ENCODE peak calls at places on chromosomes 4 and X, in eight cellular contexts. Z, P, A, W, H, U, N and M are unnamed samples.

GRCh38 chrX:25524150-25524549 is 508.4 kb upstream of the ARX start:
- DNase-seq in N (no peak), A (peak), U (no peak), P (no peak), H (no peak), Z (no peak), W (no peak), M (no peak)

GRCh38 chr4:3736290-3736689 is 29.9 kb upstream of the ADRA2C start:
- DNase-seq in P (no peak), N (no peak), U (no peak), Z (no peak), A (no peak), H (no peak), W (no peak), M (no peak)

GRCh38 chr4:125388653-125389052 is 73.9 kb downstream of the FAT4 start:
- DNase-seq in A (no peak), N (peak), Z (no peak), H (no peak), P (no peak), W (no peak), U (no peak), M (peak)

GRCh38 chr4:102316585-102316984 is 28.7 kb downstream of the SLC39A8 start:
- DNase-seq in W (no peak), U (no peak), Z (no peak), H (no peak), N (no peak), A (no peak), P (no peak), M (no peak)

GRCh38 chr4:32789026-32789608 is 2068.9 kb downstream of the PCDH7 start:
- DNase-seq in P (no peak), Z (no peak), U (no peak), H (no peak), A (no peak), N (no peak), W (no peak), M (no peak)

GRCh38 chr4:20151436-20151835 is 100.3 kb upstream of the SLIT2 start:
- DNase-seq in P (no peak), N (no peak), Z (no peak), A (no peak), W (no peak), H (no peak), U (no peak), M (no peak)

GRCh38 chrX:112759512-112759911 is 79.8 kb upstream of the LHFPL1 start:
- DNase-seq in Z (no peak), H (no peak), N (no peak), P (no peak), U (no peak), A (no peak), W (no peak), M (no peak)

GRCh38 chr4:36399762-36400353 is 118.4 kb downstream of the DTHD1 start:
- DNase-seq in W (peak), H (no peak), A (no peak), N (no peak), P (peak), U (no peak), Z (no peak), M (no peak)

GRCh38 chr4:19961092-19961491 is 290.6 kb upstream of the SLIT2 start:
- DNase-seq in H (peak), W (no peak), A (no peak), N (no peak), U (no peak), Z (no peak), P (no peak), M (peak)

GRCh38 chrX:39627257-39627656 is 470.5 kb downstream of the BCOR start:
- DNase-seq in N (no peak), H (no peak), W (no peak), P (no peak), U (no peak), A (no peak), Z (no peak), M (no peak)

GRCh38 chrX:39626749-39627148 is 471.0 kb downstream of the BCOR start:
- DNase-seq in Z (no peak), W (no peak), U (no peak), P (no peak), H (no peak), A (no peak), N (no peak), M (no peak)

GRCh38 chrX:39625810-39626209 is 471.9 kb downstream of the BCOR start:
- DNase-seq in H (no peak), A (no peak), N (no peak), U (no peak), W (no peak), P (no peak), Z (no peak), M (no peak)

GRCh38 chrX:39619182-39620009 is 478.4 kb downstream of the BCOR start:
- DNase-seq in U (no peak), A (no peak), N (no peak), H (no peak), Z (no peak), W (no peak), P (no peak), M (no peak)

GRCh38 chrX:39624166-39624565 is 473.6 kb downstream of the BCOR start:
- DNase-seq in P (no peak), Z (no peak), N (no peak), U (no peak), W (no peak), H (no peak), A (no peak), M (no peak)
- TF ChIP-seq CTCF in P (no peak), Z (no peak), N (no peak), U (no peak), W (no peak), H (no peak), A (no peak), M (no peak)

GRCh38 chrX:22134681-22135080 is 102.6 kb downstream of the PHEX start:
- DNase-seq in A (peak), P (no peak), N (no peak), U (no peak), W (no peak), Z (no peak), H (peak), M (no peak)

GRCh38 chrX:22135171-22135711 is 103.1 kb downstream of the PHEX start:
- DNase-seq in U (no peak), N (peak), W (peak), A (no peak), H (no peak), Z (no peak), P (no peak), M (no peak)

GRCh38 chrX:22136711-22137110 is 104.6 kb downstream of the PHEX start:
- DNase-seq in P (no peak), U (no peak), W (no peak), Z (no peak), N (no peak), A (no peak), H (no peak), M (no peak)

GRCh38 chrX:22141061-22141460 is 108.9 kb downstream of the PHEX start:
- DNase-seq in U (no peak), N (no peak), H (no peak), A (no peak), Z (no peak), W (no peak), P (no peak), M (no peak)

GRCh38 chrX:22135994-22136684 is 104.0 kb downstream of the PHEX start:
- DNase-seq in Z (no peak), A (peak), P (no peak), H (peak), W (peak), U (no peak), N (no peak), M (no peak)
- TF ChIP-seq CTCF in Z (peak), A (peak), P (peak), H (peak), W (peak), U (peak), N (peak), M (peak)

GRCh38 chrX:63421411-63421810 is 70.3 kb upstream of the SPIN4 start:
- DNase-seq in P (no peak), N (no peak), H (no peak), W (no peak), A (no peak), U (no peak), Z (no peak), M (no peak)
- TF ChIP-seq CTCF in P (no peak), N (peak), H (peak), W (no peak), A (no peak), U (peak), Z (no peak), M (no peak)

DNA sequence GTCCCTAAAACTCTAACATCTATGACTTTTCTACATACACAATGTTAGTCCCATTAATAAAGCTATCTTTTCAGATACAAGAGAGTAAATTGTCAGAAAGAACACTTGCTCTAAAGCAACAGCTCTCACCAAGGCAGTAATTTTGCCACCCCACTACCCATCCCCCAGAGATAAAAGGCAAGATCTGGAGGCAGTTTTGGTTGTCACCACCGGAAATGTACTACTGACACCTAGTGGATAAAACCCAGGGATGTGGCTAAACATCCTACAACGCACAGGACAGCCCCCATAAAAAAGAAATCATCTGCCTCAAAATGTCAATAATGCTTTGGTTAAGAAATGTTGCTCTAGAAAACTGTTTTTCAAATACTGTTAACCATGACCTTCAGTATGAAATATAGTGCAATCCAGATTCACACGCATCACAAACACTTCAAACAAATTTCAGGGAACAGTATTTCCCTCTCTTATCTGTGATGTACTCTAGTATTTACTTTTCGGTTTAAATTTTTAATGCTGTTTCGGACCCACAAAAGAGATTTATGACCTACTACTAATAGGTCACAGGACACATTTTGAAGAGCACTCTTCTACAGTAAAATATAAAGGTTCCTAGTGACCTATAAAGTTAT is 5.1 kb downstream of the FBXL5 start:
- DNase-seq in U (no peak), H (peak), P (peak), W (peak), Z (no peak), A (peak), N (no peak), M (no peak)
- TF ChIP-seq CTCF in U (peak), H (peak), P (peak), W (peak), Z (peak), A (peak), N (peak), M (peak)

DNA sequence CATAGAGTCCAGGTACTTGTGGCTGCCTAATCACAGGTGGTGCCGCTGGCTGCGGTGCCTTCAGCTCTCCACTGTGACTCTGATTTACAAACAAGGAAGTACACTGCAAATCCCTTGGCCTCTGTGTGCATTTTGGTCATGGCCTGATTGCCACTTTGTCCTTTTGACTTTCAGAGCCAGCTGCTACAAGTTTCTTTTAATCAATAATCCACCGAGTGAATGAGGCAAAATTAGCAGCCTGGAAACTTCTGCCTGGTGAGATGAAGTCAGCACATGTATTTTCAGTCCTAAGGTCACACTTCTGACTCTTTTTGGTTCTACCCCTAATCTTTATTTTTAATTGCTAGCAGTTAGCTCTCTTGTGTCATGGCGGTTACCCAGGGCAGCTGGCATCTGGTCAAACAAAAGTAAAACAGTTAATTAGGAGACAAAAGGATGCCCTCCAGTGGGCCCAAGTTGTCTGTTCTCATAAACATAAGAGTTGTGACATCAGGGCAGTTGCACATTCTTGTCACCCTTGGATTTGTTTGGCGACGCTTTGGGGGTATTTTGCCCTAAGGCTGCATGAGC is 62.3 kb upstream of the LNX1 start:
- DNase-seq in W (no peak), H (no peak), U (no peak), Z (no peak), A (no peak), N (no peak), P (no peak), M (no peak)
- TF ChIP-seq CTCF in W (no peak), H (no peak), U (peak), Z (no peak), A (no peak), N (no peak), P (no peak), M (no peak)

DNA sequence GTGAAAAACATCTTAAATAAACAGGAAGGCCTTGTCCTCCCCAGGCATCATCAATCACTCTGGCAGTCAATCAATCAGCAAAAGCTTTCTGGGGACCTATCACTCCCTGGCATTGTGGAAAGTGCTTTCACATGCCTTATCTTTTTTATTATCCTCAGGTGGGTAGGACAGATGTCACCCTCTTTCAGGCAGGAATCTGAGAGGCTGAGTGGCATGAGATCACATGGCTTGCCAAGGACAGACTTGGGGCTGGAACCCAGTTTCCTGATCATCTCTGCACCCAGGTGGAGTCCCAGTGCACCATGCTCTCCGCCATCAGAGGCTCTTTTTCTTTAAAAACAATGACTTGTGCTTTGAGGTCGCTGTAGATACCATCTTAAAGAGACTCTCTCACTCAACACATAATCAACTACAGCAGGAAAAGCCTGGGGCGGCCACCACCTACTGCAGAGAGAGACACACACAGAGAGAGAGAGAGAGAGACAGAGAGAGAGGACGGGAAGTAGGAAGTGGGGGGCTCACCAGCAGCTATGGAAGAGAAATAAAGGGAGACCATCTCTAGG is 282.7 kb downstream of the PTTG2 start:
- DNase-seq in H (no peak), N (no peak), P (no peak), A (no peak), U (no peak), Z (no peak), W (no peak), M (no peak)
- TF ChIP-seq CTCF in H (no peak), N (no peak), P (no peak), A (no peak), U (no peak), Z (no peak), W (no peak), M (no peak)

DNA sequence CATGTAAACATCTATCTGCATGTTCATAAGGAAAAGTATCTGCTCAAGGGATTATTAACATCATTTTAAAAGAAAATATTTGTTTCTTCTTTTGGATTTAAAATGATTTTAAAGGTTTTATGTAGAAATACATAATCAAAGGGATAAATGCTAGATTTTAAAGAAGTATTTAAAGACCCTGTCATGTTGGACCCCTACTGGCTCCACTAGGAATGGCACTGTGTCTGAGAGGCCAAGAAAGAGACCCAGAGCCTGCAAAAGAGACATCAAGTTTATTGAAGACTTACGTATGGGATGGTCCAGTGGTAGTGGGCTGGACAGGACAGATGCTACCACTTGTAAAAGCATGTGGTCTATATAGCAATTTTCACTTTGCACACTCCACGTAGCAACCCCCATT is 78.7 kb upstream of the PCDH18 start:
- DNase-seq in N (peak), A (no peak), U (no peak), Z (no peak), H (no peak), W (peak), P (no peak), M (no peak)
- TF ChIP-seq CTCF in N (peak), A (no peak), U (peak), Z (peak), H (peak), W (peak), P (no peak), M (peak)

GRCh38 chr4:8173641-8174242 is 15.1 kb upstream of the ABLIM2 start:
- DNase-seq in Z (no peak), U (no peak), N (no peak), W (no peak), A (no peak), P (no peak), H (no peak), M (no peak)
- TF ChIP-seq CTCF in Z (no peak), U (no peak), N (no peak), W (no peak), A (no peak), P (no peak), H (peak), M (no peak)